ENCODE peak calls at places on chromosomes 4 and X, in four cellular contexts. X, C, E and H are unnamed samples.

GRCh38 chrX:100085851-100086250 is 324.2 kb downstream of the PCDH19 start:
- DNase-seq in X (no peak), C (no peak), E (no peak), H (no peak)

GRCh38 chr4:47839259-47839658 is 1.4 kb upstream of the CORIN start:
- DNase-seq in X (no peak), C (no peak), E (no peak), H (no peak)

GRCh38 chr4:154164931-154165839 is 326.4 kb downstream of the DCHS2 start:
- DNase-seq in X (no peak), C (no peak), E (no peak), H (peak)

GRCh38 chr4:113452868-113453620 is 308.5 kb downstream of the CAMK2D start:
- DNase-seq in X (no peak), C (no peak), E (no peak), H (no peak)

GRCh38 chr4:575281-576141 is 584 bp downstream of the TMEM271 start:
- DNase-seq in X (no peak), C (no peak), E (no peak), H (no peak)

GRCh38 chr4:102503831-102504786 is 3.0 kb downstream of the NFKB1 start:
- DNase-seq in X (no peak), C (no peak), E (no peak), H (no peak)

GRCh38 chrX:40105791-40106676 is 8.3 kb upstream of the BCOR start:
- DNase-seq in X (peak), C (no peak), E (peak), H (no peak)

GRCh38 chr4:168666531-168666930 is 169.7 kb downstream of the PALLD start:
- DNase-seq in X (no peak), C (no peak), E (no peak), H (no peak)

GRCh38 chr4:105715692-105716278 is 7.2 kb downstream of the GSTCD start:
- DNase-seq in X (no peak), C (no peak), E (no peak), H (no peak)

GRCh38 chr4:55169352-55169959 is 44.1 kb upstream of the KDR start:
- DNase-seq in X (peak), C (no peak), E (no peak), H (no peak)

GRCh38 chr4:129082302-129082701 is 11.0 kb downstream of the SCLT1 start:
- DNase-seq in X (no peak), C (no peak), E (no peak), H (no peak)

GRCh38 chr4:114272226-114272625 is 292.8 kb upstream of the ARSJ start:
- DNase-seq in X (no peak), C (no peak), E (no peak), H (no peak)

DNA sequence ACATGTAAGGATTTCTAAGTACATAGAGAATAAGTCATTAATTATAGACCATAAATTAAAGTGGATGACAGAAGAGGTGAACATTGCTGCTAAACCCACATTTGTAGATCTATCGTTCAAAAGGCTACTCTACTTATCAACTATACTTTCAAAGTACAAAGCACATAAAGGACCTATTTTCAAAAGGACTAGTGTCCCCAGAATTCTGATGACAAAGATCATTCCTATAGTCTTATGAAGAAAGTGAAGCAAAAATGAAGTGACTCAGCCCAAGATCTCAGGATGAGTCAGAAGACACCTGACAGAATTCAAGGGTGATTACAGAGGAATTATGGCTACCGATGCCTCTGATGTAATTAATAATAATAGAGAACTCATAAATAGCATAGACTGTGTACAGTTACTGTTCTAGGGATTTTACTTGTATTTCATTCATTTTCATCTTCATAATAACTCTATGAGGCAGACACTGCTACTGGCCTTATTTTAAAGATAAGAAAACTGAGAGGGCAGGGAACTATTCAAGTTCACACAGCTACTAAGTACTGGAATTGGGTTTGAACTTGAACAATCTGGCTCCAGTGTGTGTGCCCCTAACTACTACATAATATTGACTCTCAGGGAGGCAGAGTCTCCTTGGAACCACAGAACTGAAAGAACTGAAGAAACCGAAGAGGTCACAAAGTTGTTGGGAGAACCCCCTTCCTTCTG is 17.1 kb downstream of the USP46 start:
- DNase-seq in X (no peak), C (no peak), E (no peak), H (no peak)
- H3K27ac ChIP-seq in X (no peak), C (peak), E (peak), H (peak)

GRCh38 chr4:94515365-94515764 is 63.6 kb downstream of the PDLIM5 start:
- DNase-seq in X (no peak), C (no peak), E (no peak), H (no peak)

GRCh38 chr4:94516999-94517398 is 65.3 kb downstream of the PDLIM5 start:
- DNase-seq in X (no peak), C (no peak), E (no peak), H (peak)

GRCh38 chr4:94517492-94517891 is 65.8 kb downstream of the PDLIM5 start:
- DNase-seq in X (no peak), C (no peak), E (no peak), H (no peak)

GRCh38 chr4:94519019-94519418 is 67.3 kb downstream of the PDLIM5 start:
- DNase-seq in X (no peak), C (no peak), E (no peak), H (no peak)

GRCh38 chr4:94516067-94516466 is 64.3 kb downstream of the PDLIM5 start:
- DNase-seq in X (no peak), C (no peak), E (no peak), H (no peak)
- H3K27ac ChIP-seq in X (no peak), C (peak), E (no peak), H (peak)

DNA sequence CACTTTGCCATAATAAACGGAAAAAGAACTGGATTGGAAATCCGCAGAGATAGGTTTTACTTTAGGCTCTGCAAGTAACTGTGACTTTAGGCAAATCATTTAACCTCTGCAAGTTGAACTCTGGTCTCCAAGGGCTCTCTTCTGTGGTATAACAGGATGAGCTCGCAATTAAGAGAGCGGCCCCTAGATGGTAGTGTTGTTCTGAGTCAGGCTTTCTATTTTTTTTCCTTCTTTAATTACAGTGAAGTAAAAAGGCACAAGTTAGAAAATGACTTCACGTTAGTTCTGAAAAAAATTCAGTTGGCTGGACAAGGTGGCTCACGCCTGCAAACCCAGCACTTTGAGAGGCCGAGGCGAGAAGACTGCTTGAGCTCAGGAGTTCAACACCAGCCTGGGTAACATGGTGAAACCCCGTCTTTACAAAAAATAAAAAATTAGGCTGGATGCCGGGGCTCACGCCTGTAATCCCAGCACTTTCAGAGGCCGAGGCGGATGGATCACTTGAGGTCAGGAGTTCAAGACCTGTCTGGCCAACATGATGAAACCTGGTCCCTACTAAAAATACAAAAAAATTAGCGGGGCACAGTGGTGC is 18.0 kb downstream of the RPS3A start:
- DNase-seq in X (no peak), C (peak), E (no peak), H (no peak)
- H3K27ac ChIP-seq in X (no peak), C (peak), E (peak), H (no peak)

DNA sequence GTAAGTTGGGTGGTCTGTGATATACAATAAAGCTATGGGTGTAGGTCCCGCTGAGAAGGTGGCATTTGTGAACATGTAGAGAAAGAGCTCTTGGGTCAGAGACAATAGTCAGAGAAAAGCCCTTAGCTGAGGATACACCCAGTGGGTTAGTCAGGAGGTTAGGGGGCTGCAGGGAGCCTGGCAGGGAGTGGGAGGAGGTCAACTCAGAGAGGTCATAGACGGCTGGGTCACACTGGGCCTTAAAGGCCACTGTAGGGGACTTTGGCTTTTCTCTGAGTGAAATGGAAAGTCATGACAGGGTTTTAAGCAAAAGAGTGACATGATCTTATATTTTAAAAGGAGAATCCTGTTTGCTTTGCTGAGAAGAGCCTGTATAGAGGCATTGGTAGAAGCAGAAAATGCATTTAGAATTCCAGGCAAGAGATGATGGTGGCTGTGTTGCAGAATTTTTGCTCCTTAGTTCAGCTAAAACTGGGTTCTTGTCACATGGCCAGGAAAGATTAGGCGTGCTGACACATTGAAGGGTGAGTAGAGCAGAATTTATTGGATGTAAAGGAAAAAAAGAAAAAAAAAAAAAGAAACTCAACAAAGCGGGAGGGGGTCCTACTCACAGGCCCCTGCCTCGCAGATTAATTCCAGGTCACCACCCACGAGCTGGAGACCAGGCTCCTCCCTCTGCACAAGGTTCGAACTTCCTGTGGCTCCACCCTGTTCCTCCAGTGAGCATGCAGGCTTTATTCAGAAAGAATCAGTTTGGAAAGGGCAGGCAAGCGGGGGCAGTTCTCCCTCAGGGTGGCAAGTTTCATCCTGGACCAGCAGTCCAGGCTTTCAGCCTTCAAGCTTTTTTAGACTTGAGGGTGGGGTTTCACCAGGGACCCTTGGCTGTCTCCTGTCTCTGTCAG is 16.9 kb downstream of the MGST2 start:
- DNase-seq in X (no peak), C (no peak), E (no peak), H (no peak)
- H3K27ac ChIP-seq in X (peak), C (peak), E (peak), H (peak)

GRCh38 chr4:142347241-142347640 is 498.9 kb downstream of the INPP4B start:
- DNase-seq in X (no peak), C (no peak), E (no peak), H (no peak)

GRCh38 chr4:142345909-142346308 is 500.2 kb downstream of the INPP4B start:
- DNase-seq in X (no peak), C (no peak), E (no peak), H (no peak)

GRCh38 chr4:142350886-142351285 is 495.2 kb downstream of the INPP4B start:
- DNase-seq in X (no peak), C (no peak), E (no peak), H (no peak)

GRCh38 chr4:142351958-142352357 is 494.1 kb downstream of the INPP4B start:
- DNase-seq in X (no peak), C (no peak), E (no peak), H (no peak)

DNA sequence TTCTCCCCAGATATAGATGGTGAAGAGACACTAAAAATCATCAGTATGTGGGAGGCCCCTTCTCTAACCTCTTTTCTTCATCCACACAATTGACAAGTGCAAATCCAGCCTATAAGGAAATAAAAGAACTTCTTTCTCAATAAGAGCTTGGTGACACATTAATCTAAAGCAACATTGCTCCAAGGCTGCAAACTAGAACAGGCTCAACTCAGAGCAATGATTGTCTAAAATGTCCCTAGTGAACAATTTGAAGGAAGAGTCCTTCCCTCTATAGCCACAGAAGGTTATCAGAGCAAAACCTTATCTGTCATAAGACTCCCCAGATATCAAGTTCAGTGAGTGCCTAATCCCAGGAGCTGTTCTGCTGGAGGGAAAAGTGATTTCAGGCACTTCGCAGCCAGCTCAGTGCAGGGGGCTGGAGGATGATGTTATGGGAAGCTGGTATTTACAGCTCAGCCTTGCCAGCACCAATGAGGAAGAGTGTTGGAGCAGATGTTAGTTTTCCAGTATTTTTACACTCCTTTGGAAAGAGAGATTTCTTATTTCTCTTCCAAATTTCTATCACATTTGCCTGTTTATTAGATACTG is 497.5 kb downstream of the INPP4B start:
- DNase-seq in X (no peak), C (no peak), E (no peak), H (no peak)
- H3K27ac ChIP-seq in X (no peak), C (no peak), E (no peak), H (peak)